ENCODE peak calls at places on chromosomes 11 and 22, in five cellular contexts. I is DMS79 treated with DMSO at 0.1 percent for 48 hours, N is caudate nucleus, U is substantia nigra, O is DMS153. P is an unnamed sample.

GRCh38 chr11:3103076-3103475 is 45.9 kb upstream of the CARS1 start:
- DNase-seq in I (no peak), N (no peak), U (no peak), O (no peak), P (no peak)

GRCh38 chr11:69423181-69423580 is 58.3 kb upstream of the LINC01488 start:
- DNase-seq in I (no peak), N (no peak), U (no peak), O (no peak), P (no peak)

GRCh38 chr11:2427721-2428321 is 16.5 kb downstream of the TRPM5 start:
- DNase-seq in I (no peak), N (no peak), U (no peak), O (no peak), P (no peak)

GRCh38 chr22:35540600-35541253 is at the start of gene RASD2:
- DNase-seq in I (peak), N (peak), U (no peak), O (no peak), P (no peak)

GRCh38 chr22:27299181-27300085 is 502.1 kb downstream of the MN1 start:
- DNase-seq in I (no peak), N (no peak), U (no peak), O (no peak), P (no peak)

GRCh38 chr11:103906291-103906850 is 130.1 kb upstream of the DDI1 start:
- DNase-seq in I (no peak), N (no peak), U (no peak), O (no peak), P (no peak)

GRCh38 chr11:36411202-36411640 is 98.9 kb downstream of the TRAF6 start:
- DNase-seq in I (no peak), N (no peak), U (no peak), O (no peak), P (no peak)

GRCh38 chr22:24510694-24511625 is 15.8 kb downstream of the UPB1 start:
- DNase-seq in I (peak), N (no peak), U (no peak), O (no peak), P (no peak)

GRCh38 chr11:69902337-69902736 is 83.1 kb upstream of the FGF3 start:
- DNase-seq in I (no peak), N (no peak), U (no peak), O (no peak), P (no peak)

GRCh38 chr11:33704240-33705002 is 3.8 kb upstream of the C11orf91 start:
- DNase-seq in I (no peak), N (no peak), U (no peak), O (no peak), P (no peak)